ENCODE peak calls at places on chromosomes 5 and 9, in nine cellular contexts. One of them, this sample, is unnamed.

GRCh38 chr9:77598510-77598909 is 49.6 kb downstream of the GNA14 start:
- DNase-seq in BE2C: peak
- DNase-seq in astrocyte of the spinal cord: peak
- DNase-seq in A673: peak
- DNase-seq in heart left ventricle: peak
- DNase-seq in lower lobe of right lung: no peak
- DNase-seq in fibroblast of the aortic adventitia: peak
- DNase-seq in mucosa of descending colon: peak
- DNase-seq in fibroblast of pulmonary artery: peak
- DNase-seq in this sample: peak

GRCh38 chr5:1492757-1493156 is 31.0 kb downstream of the LPCAT1 start:
- DNase-seq in A673: no peak
- DNase-seq in fibroblast of pulmonary artery: no peak
- DNase-seq in astrocyte of the spinal cord: no peak
- DNase-seq in mucosa of descending colon: no peak
- DNase-seq in BE2C: no peak
- DNase-seq in lower lobe of right lung: no peak
- DNase-seq in fibroblast of the aortic adventitia: no peak
- DNase-seq in heart left ventricle: no peak
- DNase-seq in this sample: no peak

GRCh38 chr9:137064880-137065164 is 5.5 kb downstream of the SAPCD2 start:
- DNase-seq in fibroblast of pulmonary artery: no peak
- DNase-seq in heart left ventricle: no peak
- DNase-seq in lower lobe of right lung: no peak
- DNase-seq in BE2C: no peak
- DNase-seq in astrocyte of the spinal cord: no peak
- DNase-seq in A673: no peak
- DNase-seq in mucosa of descending colon: no peak
- DNase-seq in fibroblast of the aortic adventitia: no peak
- DNase-seq in this sample: no peak

GRCh38 chr9:121698627-121699270 is 47.3 kb downstream of the DAB2IP start:
- DNase-seq in astrocyte of the spinal cord: no peak
- DNase-seq in A673: peak
- DNase-seq in BE2C: peak
- DNase-seq in fibroblast of the aortic adventitia: no peak
- DNase-seq in lower lobe of right lung: peak
- DNase-seq in mucosa of descending colon: no peak
- DNase-seq in fibroblast of pulmonary artery: peak
- DNase-seq in heart left ventricle: no peak
- DNase-seq in this sample: no peak

GRCh38 chr9:84990416-84990815 is 320.9 kb downstream of the NTRK2 start:
- DNase-seq in fibroblast of the aortic adventitia: no peak
- DNase-seq in heart left ventricle: no peak
- DNase-seq in lower lobe of right lung: no peak
- DNase-seq in A673: no peak
- DNase-seq in fibroblast of pulmonary artery: no peak
- DNase-seq in astrocyte of the spinal cord: peak
- DNase-seq in BE2C: no peak
- DNase-seq in mucosa of descending colon: no peak
- DNase-seq in this sample: no peak

GRCh38 chr5:81633916-81634315 is 117.0 kb downstream of the SSBP2 start:
- DNase-seq in A673: no peak
- DNase-seq in fibroblast of pulmonary artery: no peak
- DNase-seq in fibroblast of the aortic adventitia: no peak
- DNase-seq in BE2C: no peak
- DNase-seq in heart left ventricle: no peak
- DNase-seq in mucosa of descending colon: peak
- DNase-seq in astrocyte of the spinal cord: no peak
- DNase-seq in lower lobe of right lung: no peak
- DNase-seq in this sample: no peak

GRCh38 chr5:155004138-155004744 is 9.3 kb upstream of the KIF4B start:
- DNase-seq in heart left ventricle: no peak
- DNase-seq in astrocyte of the spinal cord: no peak
- DNase-seq in fibroblast of the aortic adventitia: peak
- DNase-seq in A673: peak
- DNase-seq in fibroblast of pulmonary artery: peak
- DNase-seq in mucosa of descending colon: peak
- DNase-seq in lower lobe of right lung: no peak
- DNase-seq in BE2C: peak
- DNase-seq in this sample: no peak

GRCh38 chr9:114097613-114098020 is 1.5 kb downstream of the KIF12 start:
- DNase-seq in fibroblast of the aortic adventitia: no peak
- DNase-seq in A673: peak
- DNase-seq in astrocyte of the spinal cord: no peak
- DNase-seq in BE2C: no peak
- DNase-seq in heart left ventricle: no peak
- DNase-seq in lower lobe of right lung: no peak
- DNase-seq in fibroblast of pulmonary artery: peak
- DNase-seq in mucosa of descending colon: peak
- DNase-seq in this sample: no peak

GRCh38 chr9:127396253-127396807 is 639 bp upstream of the SLC2A8 start:
- DNase-seq in fibroblast of pulmonary artery: no peak
- DNase-seq in A673: no peak
- DNase-seq in BE2C: no peak
- DNase-seq in mucosa of descending colon: no peak
- DNase-seq in astrocyte of the spinal cord: no peak
- DNase-seq in fibroblast of the aortic adventitia: no peak
- DNase-seq in lower lobe of right lung: no peak
- DNase-seq in heart left ventricle: peak
- DNase-seq in this sample: no peak

GRCh38 chr5:87411586-87412416 is 929 bp downstream of the CCNH start:
- DNase-seq in heart left ventricle: peak
- DNase-seq in BE2C: peak
- DNase-seq in astrocyte of the spinal cord: peak
- DNase-seq in fibroblast of pulmonary artery: peak
- DNase-seq in fibroblast of the aortic adventitia: peak
- DNase-seq in lower lobe of right lung: no peak
- DNase-seq in mucosa of descending colon: peak
- DNase-seq in A673: peak
- DNase-seq in this sample: peak

GRCh38 chr9:113645224-113645971 is 181.9 kb downstream of the RGS3 start:
- DNase-seq in mucosa of descending colon: no peak
- DNase-seq in astrocyte of the spinal cord: no peak
- DNase-seq in fibroblast of the aortic adventitia: no peak
- DNase-seq in A673: no peak
- DNase-seq in fibroblast of pulmonary artery: no peak
- DNase-seq in BE2C: no peak
- DNase-seq in lower lobe of right lung: no peak
- DNase-seq in heart left ventricle: no peak
- DNase-seq in this sample: no peak

GRCh38 chr9:124501771-124502320 is 5.4 kb downstream of the NR5A1 start:
- DNase-seq in A673: no peak
- DNase-seq in fibroblast of pulmonary artery: no peak
- DNase-seq in BE2C: no peak
- DNase-seq in mucosa of descending colon: no peak
- DNase-seq in fibroblast of the aortic adventitia: no peak
- DNase-seq in astrocyte of the spinal cord: no peak
- DNase-seq in heart left ventricle: peak
- DNase-seq in lower lobe of right lung: no peak
- DNase-seq in this sample: no peak

GRCh38 chr9:81146684-81147337 is 542.5 kb downstream of the TLE1 start:
- DNase-seq in fibroblast of the aortic adventitia: no peak
- DNase-seq in fibroblast of pulmonary artery: peak
- DNase-seq in A673: no peak
- DNase-seq in lower lobe of right lung: no peak
- DNase-seq in heart left ventricle: no peak
- DNase-seq in BE2C: no peak
- DNase-seq in mucosa of descending colon: no peak
- DNase-seq in astrocyte of the spinal cord: peak
- DNase-seq in this sample: peak

GRCh38 chr5:9498541-9499497 is 47.1 kb downstream of the SEMA5A start:
- DNase-seq in mucosa of descending colon: no peak
- DNase-seq in fibroblast of the aortic adventitia: peak
- DNase-seq in BE2C: peak
- DNase-seq in heart left ventricle: no peak
- DNase-seq in astrocyte of the spinal cord: peak
- DNase-seq in lower lobe of right lung: no peak
- DNase-seq in A673: peak
- DNase-seq in fibroblast of pulmonary artery: peak
- DNase-seq in this sample: peak

GRCh38 chr5:74394543-74394923 is 246.0 kb downstream of the ENC1 start:
- DNase-seq in A673: peak
- DNase-seq in BE2C: no peak
- DNase-seq in astrocyte of the spinal cord: no peak
- DNase-seq in fibroblast of the aortic adventitia: no peak
- DNase-seq in fibroblast of pulmonary artery: no peak
- DNase-seq in lower lobe of right lung: no peak
- DNase-seq in mucosa of descending colon: no peak
- DNase-seq in heart left ventricle: no peak
- DNase-seq in this sample: no peak

GRCh38 chr5:62043289-62044274 is 262.4 kb upstream of the KIF2A start:
- DNase-seq in lower lobe of right lung: no peak
- DNase-seq in astrocyte of the spinal cord: no peak
- DNase-seq in BE2C: no peak
- DNase-seq in fibroblast of pulmonary artery: no peak
- DNase-seq in heart left ventricle: no peak
- DNase-seq in fibroblast of the aortic adventitia: no peak
- DNase-seq in mucosa of descending colon: no peak
- DNase-seq in A673: peak
- DNase-seq in this sample: no peak

GRCh38 chr5:123937230-123937629 is 425.3 kb downstream of the CSNK1G3 start:
- DNase-seq in heart left ventricle: no peak
- DNase-seq in BE2C: peak
- DNase-seq in fibroblast of pulmonary artery: peak
- DNase-seq in mucosa of descending colon: peak
- DNase-seq in A673: peak
- DNase-seq in lower lobe of right lung: no peak
- DNase-seq in fibroblast of the aortic adventitia: peak
- DNase-seq in astrocyte of the spinal cord: peak
- DNase-seq in this sample: peak

GRCh38 chr5:23825196-23825595 is 317.8 kb downstream of the PRDM9 start:
- DNase-seq in mucosa of descending colon: no peak
- DNase-seq in astrocyte of the spinal cord: no peak
- DNase-seq in heart left ventricle: no peak
- DNase-seq in fibroblast of pulmonary artery: no peak
- DNase-seq in A673: no peak
- DNase-seq in fibroblast of the aortic adventitia: no peak
- DNase-seq in BE2C: no peak
- DNase-seq in lower lobe of right lung: no peak
- DNase-seq in this sample: no peak

GRCh38 chr5:23823521-23823920 is 316.1 kb downstream of the PRDM9 start:
- DNase-seq in astrocyte of the spinal cord: no peak
- DNase-seq in A673: no peak
- DNase-seq in lower lobe of right lung: no peak
- DNase-seq in fibroblast of pulmonary artery: no peak
- DNase-seq in heart left ventricle: no peak
- DNase-seq in BE2C: no peak
- DNase-seq in mucosa of descending colon: no peak
- DNase-seq in fibroblast of the aortic adventitia: no peak
- DNase-seq in this sample: no peak

GRCh38 chr5:23820764-23821471 is 313.5 kb downstream of the PRDM9 start:
- DNase-seq in fibroblast of the aortic adventitia: peak
- DNase-seq in heart left ventricle: no peak
- DNase-seq in A673: peak
- DNase-seq in lower lobe of right lung: no peak
- DNase-seq in astrocyte of the spinal cord: peak
- DNase-seq in fibroblast of pulmonary artery: peak
- DNase-seq in BE2C: no peak
- DNase-seq in mucosa of descending colon: peak
- DNase-seq in this sample: peak
- TF ChIP-seq CTCF in fibroblast of the aortic adventitia: no peak
- TF ChIP-seq CTCF in heart left ventricle: no peak
- TF ChIP-seq CTCF in A673: peak
- TF ChIP-seq CTCF in lower lobe of right lung: peak
- TF ChIP-seq CTCF in astrocyte of the spinal cord: peak
- TF ChIP-seq CTCF in fibroblast of pulmonary artery: peak
- TF ChIP-seq CTCF in BE2C: peak
- TF ChIP-seq CTCF in mucosa of descending colon: no peak
- TF ChIP-seq CTCF in this sample: peak

DNA sequence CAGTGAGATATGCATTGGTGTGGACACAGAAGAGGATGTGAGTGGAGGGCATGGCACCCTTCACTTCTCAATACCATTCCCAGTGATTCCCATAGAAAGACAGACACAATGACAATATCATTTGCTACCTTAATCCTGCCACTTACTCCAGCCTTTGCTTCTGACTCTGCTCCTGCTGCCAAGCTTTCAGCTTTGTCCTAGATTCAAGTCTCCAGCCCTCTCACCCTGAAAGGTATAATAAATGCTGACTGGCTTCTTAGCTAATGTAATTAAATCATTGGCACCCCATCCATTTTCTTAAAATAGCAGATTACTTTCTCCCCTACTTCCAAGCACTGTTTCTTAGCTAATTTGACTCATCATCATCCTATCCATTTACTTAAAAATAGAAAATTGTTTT is 41.1 kb upstream of the CDC42SE2 start:
- DNase-seq in lower lobe of right lung: no peak
- DNase-seq in astrocyte of the spinal cord: no peak
- DNase-seq in A673: no peak
- DNase-seq in BE2C: no peak
- DNase-seq in heart left ventricle: no peak
- DNase-seq in mucosa of descending colon: no peak
- DNase-seq in fibroblast of the aortic adventitia: no peak
- DNase-seq in fibroblast of pulmonary artery: no peak
- DNase-seq in this sample: no peak
- H3K4me3 ChIP-seq in lower lobe of right lung: no peak
- H3K4me3 ChIP-seq in astrocyte of the spinal cord: no peak
- H3K4me3 ChIP-seq in A673: no peak
- H3K4me3 ChIP-seq in BE2C: no peak
- H3K4me3 ChIP-seq in heart left ventricle: no peak
- H3K4me3 ChIP-seq in mucosa of descending colon: no peak
- H3K4me3 ChIP-seq in fibroblast of the aortic adventitia: no peak
- H3K4me3 ChIP-seq in fibroblast of pulmonary artery: no peak
- H3K4me3 ChIP-seq in this sample: no peak

DNA sequence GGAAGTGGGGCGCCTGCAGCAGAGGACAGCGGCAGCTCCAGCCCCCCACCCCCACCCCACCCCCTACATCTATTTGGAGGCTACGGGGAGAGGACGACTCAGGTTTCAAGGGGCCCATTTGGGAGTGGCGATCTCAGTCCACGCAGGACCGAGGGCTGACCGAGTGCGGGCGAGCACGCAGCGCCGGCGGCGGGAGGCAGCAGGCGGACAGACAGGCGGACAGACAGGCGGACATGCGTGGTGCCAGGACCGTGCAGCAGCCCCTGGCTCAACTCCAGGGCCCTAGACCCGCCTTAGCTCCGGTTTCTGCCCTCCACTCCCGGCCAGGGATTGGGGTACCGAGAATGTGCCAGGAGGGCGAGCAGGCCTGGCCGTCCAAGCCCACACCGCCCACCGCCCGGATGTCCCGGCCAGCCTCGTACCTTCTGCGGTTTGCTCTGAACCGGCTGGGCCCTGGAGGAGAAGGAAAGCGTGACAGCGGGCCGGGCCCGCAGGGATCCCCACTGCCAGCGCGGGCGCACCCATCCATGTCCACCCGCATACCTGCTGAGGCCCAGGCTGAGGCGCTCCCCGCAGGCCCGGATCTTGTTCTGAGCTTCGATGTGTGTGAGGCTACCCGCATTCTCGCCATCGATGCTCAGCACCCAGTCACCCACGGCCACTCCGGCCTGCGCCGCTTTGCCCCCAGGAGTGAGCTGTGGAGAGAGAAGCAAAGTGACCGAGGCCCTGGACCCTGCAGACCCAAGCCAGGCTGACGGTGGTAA is 5.2 kb downstream of the PDLIM7 start:
- DNase-seq in lower lobe of right lung: no peak
- DNase-seq in heart left ventricle: no peak
- DNase-seq in fibroblast of the aortic adventitia: no peak
- DNase-seq in BE2C: no peak
- DNase-seq in fibroblast of pulmonary artery: no peak
- DNase-seq in astrocyte of the spinal cord: no peak
- DNase-seq in mucosa of descending colon: no peak
- DNase-seq in A673: no peak
- DNase-seq in this sample: no peak
- TF ChIP-seq CTCF in lower lobe of right lung: no peak
- TF ChIP-seq CTCF in heart left ventricle: no peak
- TF ChIP-seq CTCF in fibroblast of the aortic adventitia: no peak
- TF ChIP-seq CTCF in BE2C: no peak
- TF ChIP-seq CTCF in fibroblast of pulmonary artery: no peak
- TF ChIP-seq CTCF in astrocyte of the spinal cord: no peak
- TF ChIP-seq CTCF in mucosa of descending colon: no peak
- TF ChIP-seq CTCF in A673: no peak
- TF ChIP-seq CTCF in this sample: no peak

GRCh38 chr9:97853844-97854695 is 1.0 kb downstream of the FOXE1 start:
- DNase-seq in BE2C: no peak
- DNase-seq in lower lobe of right lung: peak
- DNase-seq in A673: peak
- DNase-seq in astrocyte of the spinal cord: no peak
- DNase-seq in heart left ventricle: no peak
- DNase-seq in fibroblast of pulmonary artery: peak
- DNase-seq in mucosa of descending colon: peak
- DNase-seq in fibroblast of the aortic adventitia: no peak
- DNase-seq in this sample: peak
- H3K4me3 ChIP-seq in BE2C: no peak
- H3K4me3 ChIP-seq in lower lobe of right lung: peak
- H3K4me3 ChIP-seq in A673: peak
- H3K4me3 ChIP-seq in astrocyte of the spinal cord: no peak
- H3K4me3 ChIP-seq in heart left ventricle: peak
- H3K4me3 ChIP-seq in fibroblast of pulmonary artery: no peak
- H3K4me3 ChIP-seq in mucosa of descending colon: no peak
- H3K4me3 ChIP-seq in fibroblast of the aortic adventitia: no peak
- H3K4me3 ChIP-seq in this sample: no peak